ENCODE peak calls at places on chromosomes 7 and 10, in six cellular contexts. T is GM23338, E is GM12891, J is suprapubic skin, Q is HepG2, V is stomach. I is an unnamed sample.

GRCh38 chr7:133582766-133583523 is 330.1 kb downstream of the EXOC4 start:
- DNase-seq in T (no peak), E (no peak), J (no peak), Q (no peak), V (no peak), I (no peak)

GRCh38 chr10:4354382-4354812 is 471.6 kb upstream of the AKR1E2 start:
- DNase-seq in T (no peak), E (no peak), J (no peak), Q (no peak), V (no peak), I (no peak)

GRCh38 chr10:130935897-130936550 is 375.5 kb downstream of the TCERG1L start:
- DNase-seq in T (no peak), E (no peak), J (no peak), Q (no peak), V (no peak), I (no peak)

GRCh38 chr7:28698744-28699291 is 259.3 kb downstream of the TRIL start:
- DNase-seq in T (no peak), E (no peak), J (no peak), Q (no peak), V (no peak), I (no peak)

GRCh38 chr7:90412458-90413184 is 9.4 kb downstream of the CLDN12 start:
- DNase-seq in T (peak), E (no peak), J (no peak), Q (peak), V (peak), I (no peak)

GRCh38 chr10:75086278-75086934 is 25.1 kb upstream of the SAMD8 start:
- DNase-seq in T (no peak), E (no peak), J (no peak), Q (no peak), V (no peak), I (no peak)

GRCh38 chr10:49298666-49298989 is 342 bp upstream of the C10orf71 start:
- DNase-seq in T (peak), E (no peak), J (no peak), Q (no peak), V (no peak), I (no peak)

GRCh38 chr10:33295851-33296250 is 38.6 kb downstream of the NRP1 start:
- DNase-seq in T (no peak), E (no peak), J (no peak), Q (no peak), V (no peak), I (no peak)

GRCh38 chr7:36227223-36227622 is 74.2 kb downstream of the EEPD1 start:
- DNase-seq in T (peak), E (no peak), J (peak), Q (no peak), V (peak), I (no peak)

GRCh38 chr10:58967551-58968418 is 208.7 kb upstream of the PHYHIPL start:
- DNase-seq in T (peak), E (no peak), J (no peak), Q (peak), V (peak), I (no peak)

GRCh38 chr10:78165617-78166016 is 132.0 kb downstream of the RPS24 start:
- DNase-seq in T (peak), E (no peak), J (no peak), Q (peak), V (no peak), I (no peak)

GRCh38 chr10:22340362-22341189 is 4.7 kb upstream of the SPAG6 start:
- DNase-seq in T (peak), E (no peak), J (peak), Q (peak), V (peak), I (no peak)

GRCh38 chr10:8416192-8416701 is 361.8 kb downstream of the GATA3 start:
- DNase-seq in T (no peak), E (no peak), J (no peak), Q (no peak), V (no peak), I (no peak)

GRCh38 chr10:14116837-14117236 is 213.9 kb downstream of the FRMD4A start:
- DNase-seq in T (no peak), E (no peak), J (no peak), Q (no peak), V (no peak), I (no peak)

GRCh38 chr10:2508971-2509605 is 558.3 kb upstream of the PFKP start:
- DNase-seq in T (no peak), E (no peak), J (no peak), Q (no peak), V (no peak), I (no peak)

GRCh38 chr7:70208236-70209063 is 610.2 kb downstream of the AUTS2 start:
- DNase-seq in T (no peak), E (no peak), J (no peak), Q (no peak), V (no peak), I (no peak)

GRCh38 chr7:39952378-39952777 is 2.3 kb downstream of the CDK13 start:
- DNase-seq in T (no peak), E (no peak), J (no peak), Q (no peak), V (no peak), I (no peak)

GRCh38 chr10:78143576-78143975 is 109.9 kb downstream of the RPS24 start:
- DNase-seq in T (no peak), E (no peak), J (no peak), Q (no peak), V (no peak), I (no peak)

GRCh38 chr7:2140216-2140870 is 92.4 kb downstream of the MAD1L1 start:
- DNase-seq in T (no peak), E (no peak), J (no peak), Q (no peak), V (no peak), I (no peak)

GRCh38 chr10:119897366-119897765 is 4.8 kb downstream of the SEC23IP start:
- DNase-seq in T (no peak), E (no peak), J (no peak), Q (peak), V (no peak), I (no peak)

GRCh38 chr7:27962250-27962649 is 218.3 kb downstream of the JAZF1 start:
- DNase-seq in T (no peak), E (no peak), J (no peak), Q (no peak), V (no peak), I (no peak)

GRCh38 chr10:49257159-49257558 is 41.8 kb upstream of the C10orf71 start:
- DNase-seq in T (no peak), E (no peak), J (no peak), Q (no peak), V (no peak), I (peak)

GRCh38 chr10:109427421-109427820 is 495.9 kb downstream of the XPNPEP1 start:
- DNase-seq in T (no peak), E (no peak), J (no peak), Q (no peak), V (no peak), I (no peak)

GRCh38 chr7:143882020-143882610 is 19.9 kb downstream of the TCAF1 start:
- DNase-seq in T (peak), E (no peak), J (no peak), Q (peak), V (no peak), I (no peak)

GRCh38 chr10:117553815-117554172 is 11.2 kb downstream of the EMX2 start:
- DNase-seq in T (no peak), E (no peak), J (no peak), Q (no peak), V (no peak), I (no peak)

GRCh38 chr7:102934670-102935069 is 21.9 kb downstream of the LRRC17 start:
- DNase-seq in T (peak), E (no peak), J (no peak), Q (no peak), V (no peak), I (no peak)

GRCh38 chr7:37380831-37381230 is 67.8 kb downstream of the ELMO1 start:
- DNase-seq in T (no peak), E (no peak), J (no peak), Q (no peak), V (no peak), I (no peak)

GRCh38 chr10:4431114-4431862 is 394.7 kb upstream of the AKR1E2 start:
- DNase-seq in T (no peak), E (no peak), J (no peak), Q (peak), V (no peak), I (no peak)

GRCh38 chr10:18618995-18619394 is 32.4 kb downstream of the NSUN6 start:
- DNase-seq in T (no peak), E (no peak), J (no peak), Q (no peak), V (no peak), I (no peak)

GRCh38 chr7:41232086-41232485 is 470.8 kb downstream of the INHBA start:
- DNase-seq in T (no peak), E (no peak), J (no peak), Q (no peak), V (no peak), I (no peak)

GRCh38 chr10:92111336-92111939 is 179.4 kb downstream of the CPEB3 start:
- DNase-seq in T (no peak), E (no peak), J (no peak), Q (peak), V (no peak), I (no peak)

GRCh38 chr7:602341-603141 is 82.9 kb upstream of the PDGFA start:
- DNase-seq in T (peak), E (no peak), J (no peak), Q (peak), V (no peak), I (no peak)

GRCh38 chr7:25708211-25708610 is 443.8 kb upstream of the NFE2L3 start:
- DNase-seq in T (no peak), E (no peak), J (no peak), Q (no peak), V (no peak), I (no peak)

GRCh38 chr10:92640110-92640509 is 47.2 kb downstream of the KIF11 start:
- DNase-seq in T (no peak), E (no peak), J (no peak), Q (no peak), V (no peak), I (no peak)

GRCh38 chr7:157294773-157295172 is 42.0 kb upstream of the DNAJB6 start:
- DNase-seq in T (no peak), E (no peak), J (no peak), Q (no peak), V (no peak), I (no peak)

GRCh38 chr10:110643670-110644597 is at the start of gene RBM20:
- DNase-seq in T (peak), E (peak), J (no peak), Q (no peak), V (no peak), I (peak)

GRCh38 chr10:74460812-74461211 is 309.8 kb downstream of the ADK start:
- DNase-seq in T (no peak), E (no peak), J (no peak), Q (no peak), V (no peak), I (no peak)

GRCh38 chr10:122510326-122510725 is 49.0 kb downstream of the HTRA1 start:
- DNase-seq in T (peak), E (no peak), J (no peak), Q (no peak), V (no peak), I (no peak)

GRCh38 chr10:15542817-15543216 is 171.7 kb upstream of the FAM171A1 start:
- DNase-seq in T (no peak), E (no peak), J (no peak), Q (no peak), V (no peak), I (no peak)

GRCh38 chr10:72297968-72298773 is 24.4 kb downstream of the DDIT4 start:
- DNase-seq in T (peak), E (peak), J (peak), Q (no peak), V (peak), I (no peak)
- TF ChIP-seq POLR2AphosphoS5 in T (peak), E (peak), J (peak), Q (no peak), V (peak), I (no peak)

GRCh38 chr10:11282661-11283060 is 265.0 kb downstream of the CELF2 start:
- DNase-seq in T (no peak), E (no peak), J (no peak), Q (no peak), V (no peak), I (no peak)
- TF ChIP-seq POLR2AphosphoS5 in T (no peak), E (no peak), J (no peak), Q (no peak), V (no peak), I (no peak)

GRCh38 chr10:114479307-114479706 is 75.0 kb upstream of the AFAP1L2 start:
- DNase-seq in T (no peak), E (no peak), J (no peak), Q (peak), V (no peak), I (no peak)
- TF ChIP-seq POLR2AphosphoS5 in T (no peak), E (no peak), J (peak), Q (no peak), V (peak), I (no peak)

GRCh38 chr10:7133958-7134357 is 276.9 kb downstream of the SFMBT2 start:
- DNase-seq in T (no peak), E (no peak), J (no peak), Q (no peak), V (no peak), I (no peak)

GRCh38 chr10:7134448-7134847 is 276.4 kb downstream of the SFMBT2 start:
- DNase-seq in T (no peak), E (no peak), J (no peak), Q (no peak), V (no peak), I (peak)

GRCh38 chr10:7135188-7135587 is 275.6 kb downstream of the SFMBT2 start:
- DNase-seq in T (no peak), E (no peak), J (no peak), Q (no peak), V (no peak), I (no peak)

GRCh38 chr10:7130191-7130911 is 280.5 kb downstream of the SFMBT2 start:
- DNase-seq in T (no peak), E (no peak), J (no peak), Q (no peak), V (no peak), I (peak)

GRCh38 chr10:7133270-7133669 is 277.6 kb downstream of the SFMBT2 start:
- DNase-seq in T (no peak), E (no peak), J (no peak), Q (no peak), V (no peak), I (no peak)
- TF ChIP-seq POLR2AphosphoS5 in T (no peak), E (no peak), J (no peak), Q (no peak), V (no peak), I (no peak)

I was measured in HL-60.